ENCODE peak calls at places on chromosomes 16 and 17, in ten cellular contexts. N is NCI-H1417; V is mesenchymal stem cell; M is dermis blood vessel endothelial cell; W is HepG2; X is activated T-cell treated with anti-CD3 and anti-CD28 coated beads, Interleukin-2, amount 50 U/mL, for 4 hours; B is fibroblast of the aortic adventitia; P is breast epithelium; F is CD8-positive, alpha-beta memory T cell; C is astrocyte of the spinal cord. Y is an unnamed sample.

GRCh38 chr16:71916397-71916920 is 21.1 kb downstream of the IST1 start:
- DNase-seq in N (no peak), V (no peak), M (no peak), W (no peak), X (no peak), B (peak), P (no peak), F (no peak), C (no peak), Y (no peak)

GRCh38 chr17:34318474-34318873 is 761 bp upstream of the CCL8 start:
- DNase-seq in N (no peak), V (no peak), M (peak), W (no peak), X (no peak), B (no peak), P (no peak), F (no peak), C (no peak), Y (no peak)

GRCh38 chr16:2497116-2497630 is 16.6 kb upstream of the ATP6V0C start:
- DNase-seq in N (no peak), V (no peak), M (no peak), W (no peak), X (no peak), B (peak), P (no peak), F (no peak), C (no peak), Y (no peak)

GRCh38 chr17:4903051-4903818 is at the start of gene CHRNE:
- DNase-seq in N (peak), V (peak), M (peak), W (peak), X (peak), B (peak), P (peak), F (peak), C (peak), Y (peak)

GRCh38 chr17:40530988-40531971 is 29.9 kb upstream of the TNS4 start:
- DNase-seq in N (no peak), V (no peak), M (no peak), W (no peak), X (peak), B (no peak), P (peak), F (peak), C (no peak), Y (no peak)

GRCh38 chr16:89442990-89443726 is 47.2 kb downstream of the ANKRD11 start:
- DNase-seq in N (peak), V (peak), M (peak), W (peak), X (no peak), B (peak), P (no peak), F (no peak), C (peak), Y (peak)

GRCh38 chr16:67226295-67226803 is 581 bp upstream of the TMEM208 start:
- DNase-seq in N (no peak), V (no peak), M (no peak), W (no peak), X (no peak), B (no peak), P (no peak), F (no peak), C (no peak), Y (no peak)

GRCh38 chr17:12085076-12085949 is 64.6 kb downstream of the MAP2K4 start:
- DNase-seq in N (no peak), V (no peak), M (no peak), W (peak), X (no peak), B (no peak), P (no peak), F (no peak), C (no peak), Y (no peak)

GRCh38 chr16:55439101-55439690 is 39.8 kb upstream of the MMP2 start:
- DNase-seq in N (no peak), V (no peak), M (no peak), W (no peak), X (no peak), B (no peak), P (no peak), F (no peak), C (no peak), Y (no peak)

GRCh38 chr16:73313950-73314349 is 266.0 kb upstream of the ZFHX3 start:
- DNase-seq in N (no peak), V (no peak), M (no peak), W (no peak), X (no peak), B (no peak), P (no peak), F (no peak), C (no peak), Y (no peak)

GRCh38 chr17:45763182-45763581 is 20.9 kb upstream of the CRHR1 start:
- DNase-seq in N (no peak), V (no peak), M (no peak), W (no peak), X (no peak), B (no peak), P (no peak), F (no peak), C (no peak), Y (no peak)

GRCh38 chr16:11149011-11149616 is 106.9 kb downstream of the SOCS1 start:
- DNase-seq in N (no peak), V (peak), M (peak), W (peak), X (no peak), B (no peak), P (no peak), F (no peak), C (no peak), Y (no peak)

GRCh38 chr16:62036101-62036806 is at the start of gene CDH8:
- DNase-seq in N (peak), V (no peak), M (no peak), W (no peak), X (no peak), B (no peak), P (no peak), F (no peak), C (peak), Y (no peak)

GRCh38 chr16:67022531-67023214 is 6.3 kb upstream of the CBFB start:
- DNase-seq in N (no peak), V (no peak), M (no peak), W (no peak), X (no peak), B (peak), P (no peak), F (no peak), C (peak), Y (no peak)

GRCh38 chr16:27894441-27894840 is 169.1 kb downstream of the GSG1L start:
- DNase-seq in N (no peak), V (no peak), M (no peak), W (no peak), X (no peak), B (no peak), P (no peak), F (no peak), C (no peak), Y (no peak)

GRCh38 chr17:55110521-55110920 is 142.0 kb downstream of the STXBP4 start:
- DNase-seq in N (no peak), V (no peak), M (no peak), W (no peak), X (no peak), B (no peak), P (no peak), F (no peak), C (no peak), Y (no peak)

GRCh38 chr16:17408296-17408695 is 62.5 kb downstream of the XYLT1 start:
- DNase-seq in N (no peak), V (no peak), M (no peak), W (no peak), X (no peak), B (no peak), P (no peak), F (no peak), C (no peak), Y (no peak)

GRCh38 chr17:41521574-41522261 is 3.0 kb upstream of the KRT15 start:
- DNase-seq in N (no peak), V (peak), M (peak), W (peak), X (no peak), B (peak), P (peak), F (no peak), C (peak), Y (peak)

GRCh38 chr17:2421315-2422147 is 20.7 kb upstream of the MNT start:
- DNase-seq in N (peak), V (no peak), M (peak), W (no peak), X (no peak), B (no peak), P (no peak), F (no peak), C (no peak), Y (no peak)

GRCh38 chr17:68719431-68719830 is 118.3 kb upstream of the FAM20A start:
- DNase-seq in N (no peak), V (no peak), M (no peak), W (no peak), X (no peak), B (peak), P (no peak), F (no peak), C (no peak), Y (no peak)

GRCh38 chr16:67657751-67658518 is 2.1 kb downstream of the ACD start:
- DNase-seq in N (no peak), V (no peak), M (no peak), W (no peak), X (no peak), B (no peak), P (no peak), F (no peak), C (no peak), Y (no peak)

GRCh38 chr17:32946375-32947135 is 18.6 kb downstream of the TMEM98 start:
- DNase-seq in N (no peak), V (no peak), M (no peak), W (no peak), X (no peak), B (no peak), P (no peak), F (no peak), C (no peak), Y (no peak)

GRCh38 chr16:25089346-25089745 is 22.2 kb upstream of the LCMT1 start:
- DNase-seq in N (no peak), V (no peak), M (no peak), W (no peak), X (no peak), B (no peak), P (no peak), F (no peak), C (no peak), Y (no peak)

GRCh38 chr17:69909389-69909788 is 165.6 kb upstream of the KCNJ16 start:
- DNase-seq in N (no peak), V (no peak), M (no peak), W (no peak), X (no peak), B (no peak), P (no peak), F (no peak), C (no peak), Y (no peak)

GRCh38 chr17:61294777-61295176 is 104.9 kb upstream of the TBX2 start:
- DNase-seq in N (no peak), V (peak), M (peak), W (no peak), X (no peak), B (peak), P (no peak), F (no peak), C (peak), Y (no peak)

GRCh38 chr17:57609125-57609877 is 135.8 kb downstream of the CCDC182 start:
- DNase-seq in N (no peak), V (no peak), M (no peak), W (peak), X (no peak), B (no peak), P (peak), F (no peak), C (no peak), Y (no peak)

GRCh38 chr16:81873843-81874752 is 95.0 kb downstream of the PLCG2 start:
- DNase-seq in N (peak), V (peak), M (peak), W (peak), X (peak), B (peak), P (no peak), F (peak), C (peak), Y (no peak)

GRCh38 chr17:38333635-38334295 is 10.0 kb downstream of the GPR179 start:
- DNase-seq in N (peak), V (peak), M (peak), W (peak), X (no peak), B (no peak), P (no peak), F (peak), C (no peak), Y (no peak)

GRCh38 chr17:62819511-62820221 is 11.6 kb upstream of the MARCHF10 start:
- DNase-seq in N (peak), V (peak), M (peak), W (peak), X (no peak), B (peak), P (peak), F (no peak), C (peak), Y (no peak)

GRCh38 chr17:46995841-46996571 is 17.0 kb upstream of the RPRML start:
- DNase-seq in N (no peak), V (peak), M (peak), W (no peak), X (no peak), B (peak), P (no peak), F (no peak), C (peak), Y (no peak)

GRCh38 chr16:1903845-1904820 is 14.1 kb downstream of the HS3ST6 start:
- DNase-seq in N (peak), V (no peak), M (no peak), W (no peak), X (no peak), B (peak), P (no peak), F (no peak), C (no peak), Y (no peak)

GRCh38 chr17:39365252-39365651 is 36.2 kb downstream of the FBXL20 start:
- DNase-seq in N (no peak), V (no peak), M (no peak), W (no peak), X (no peak), B (peak), P (no peak), F (no peak), C (peak), Y (no peak)

GRCh38 chr17:31629696-31630470 is 229.2 kb downstream of the COPRS start:
- DNase-seq in N (no peak), V (no peak), M (no peak), W (no peak), X (no peak), B (peak), P (no peak), F (no peak), C (peak), Y (no peak)

GRCh38 chr17:40356906-40357861 is 7.4 kb downstream of the GJD3 start:
- DNase-seq in N (no peak), V (no peak), M (no peak), W (no peak), X (no peak), B (no peak), P (no peak), F (no peak), C (no peak), Y (no peak)

GRCh38 chr16:54677551-54677950 is 253.1 kb upstream of the IRX5 start:
- DNase-seq in N (no peak), V (no peak), M (no peak), W (no peak), X (no peak), B (no peak), P (no peak), F (no peak), C (no peak), Y (no peak)

GRCh38 chr16:80964351-80964750 is 42.3 kb downstream of the CMC2 start:
- DNase-seq in N (no peak), V (no peak), M (no peak), W (no peak), X (no peak), B (no peak), P (no peak), F (no peak), C (no peak), Y (no peak)

GRCh38 chr16:50535506-50536257 is 12.5 kb upstream of the NKD1 start:
- DNase-seq in N (no peak), V (no peak), M (no peak), W (no peak), X (no peak), B (no peak), P (no peak), F (no peak), C (no peak), Y (no peak)

GRCh38 chr17:38879878-38880727 is 10.2 kb downstream of the LASP1 start:
- DNase-seq in N (no peak), V (peak), M (peak), W (no peak), X (no peak), B (peak), P (no peak), F (no peak), C (peak), Y (peak)

GRCh38 chr17:6388416-6388815 is 46.5 kb downstream of the AIPL1 start:
- DNase-seq in N (no peak), V (no peak), M (no peak), W (no peak), X (no peak), B (no peak), P (no peak), F (no peak), C (no peak), Y (no peak)

GRCh38 chr17:44108440-44109311 is 14.8 kb downstream of the HDAC5 start:
- DNase-seq in N (no peak), V (peak), M (peak), W (peak), X (no peak), B (peak), P (peak), F (no peak), C (peak), Y (no peak)